ENCODE peak calls at places on chromosome 18, in four cellular contexts. One of them, this sample, is unnamed. For H3K4me1, the result is how much of the 10 kb centered on the place peaks cover.

GRCh38 chr18:7492385-7492784 is 74.7 kb upstream of the PTPRM start:
- DNase-seq in cardiac muscle cell: no peak
- DNase-seq in tibial artery: no peak
- DNase-seq in mammary epithelial cell: no peak
- DNase-seq in this sample: no peak

GRCh38 chr18:63374520-63374919 is 7.5 kb upstream of the KDSR start:
- DNase-seq in cardiac muscle cell: no peak
- DNase-seq in mammary epithelial cell: no peak
- DNase-seq in tibial artery: no peak
- DNase-seq in this sample: no peak

GRCh38 chr18:47935321-47935720 is 4.9 kb upstream of the SMAD2 start:
- DNase-seq in cardiac muscle cell: no peak
- DNase-seq in tibial artery: no peak
- DNase-seq in mammary epithelial cell: no peak
- DNase-seq in this sample: no peak

GRCh38 chr18:33603434-33603833 is 25.4 kb downstream of the ASXL3 start:
- DNase-seq in tibial artery: no peak
- DNase-seq in mammary epithelial cell: no peak
- DNase-seq in cardiac muscle cell: no peak
- DNase-seq in this sample: no peak

GRCh38 chr18:6795307-6795706 is 65.8 kb downstream of the ARHGAP28 start:
- DNase-seq in cardiac muscle cell: no peak
- DNase-seq in mammary epithelial cell: no peak
- DNase-seq in tibial artery: no peak
- DNase-seq in this sample: no peak

GRCh38 chr18:35376393-35376741 is 770 bp downstream of the ZNF396 start:
- DNase-seq in mammary epithelial cell: no peak
- DNase-seq in tibial artery: no peak
- DNase-seq in cardiac muscle cell: no peak
- DNase-seq in this sample: peak

GRCh38 chr18:8948471-8949149 is 153.9 kb upstream of the NDUFV2 start:
- DNase-seq in cardiac muscle cell: no peak
- DNase-seq in mammary epithelial cell: peak
- DNase-seq in tibial artery: no peak
- DNase-seq in this sample: no peak

GRCh38 chr18:2913398-2914005 is 66.7 kb downstream of the EMILIN2 start:
- DNase-seq in mammary epithelial cell: no peak
- DNase-seq in cardiac muscle cell: no peak
- DNase-seq in tibial artery: no peak
- DNase-seq in this sample: no peak

GRCh38 chr18:37452015-37452414 is 113.6 kb downstream of the CELF4 start:
- DNase-seq in tibial artery: no peak
- DNase-seq in cardiac muscle cell: no peak
- DNase-seq in mammary epithelial cell: no peak
- DNase-seq in this sample: no peak

GRCh38 chr18:6747646-6748045 is 18.1 kb downstream of the ARHGAP28 start:
- DNase-seq in mammary epithelial cell: peak
- DNase-seq in cardiac muscle cell: no peak
- DNase-seq in tibial artery: no peak
- DNase-seq in this sample: no peak

GRCh38 chr18:48838921-48839818 is 111.6 kb downstream of the SMAD7 start:
- DNase-seq in mammary epithelial cell: peak
- DNase-seq in tibial artery: no peak
- DNase-seq in cardiac muscle cell: no peak
- DNase-seq in this sample: peak

GRCh38 chr18:9017170-9017899 is 85.2 kb upstream of the NDUFV2 start:
- DNase-seq in mammary epithelial cell: peak
- DNase-seq in tibial artery: peak
- DNase-seq in cardiac muscle cell: no peak
- DNase-seq in this sample: peak

GRCh38 chr18:1848716-1849115 is 722.6 kb downstream of the METTL4 start:
- DNase-seq in cardiac muscle cell: no peak
- DNase-seq in mammary epithelial cell: peak
- DNase-seq in tibial artery: no peak
- DNase-seq in this sample: no peak

GRCh38 chr18:23136326-23137092 is 1.2 kb downstream of the CABLES1 start:
- DNase-seq in tibial artery: peak
- DNase-seq in mammary epithelial cell: peak
- DNase-seq in cardiac muscle cell: peak
- DNase-seq in this sample: peak

GRCh38 chr18:63883617-63884016 is 3.9 kb upstream of the SERPINB2 start:
- DNase-seq in tibial artery: no peak
- DNase-seq in mammary epithelial cell: peak
- DNase-seq in cardiac muscle cell: no peak
- DNase-seq in this sample: no peak

GRCh38 chr18:23115683-23116096 is 19.6 kb upstream of the CABLES1 start:
- DNase-seq in mammary epithelial cell: peak
- DNase-seq in tibial artery: no peak
- DNase-seq in cardiac muscle cell: no peak
- DNase-seq in this sample: no peak

GRCh38 chr18:28469946-28470345 is 293.0 kb upstream of the CDH2 start:
- DNase-seq in tibial artery: no peak
- DNase-seq in cardiac muscle cell: no peak
- DNase-seq in mammary epithelial cell: peak
- DNase-seq in this sample: no peak

GRCh38 chr18:47595816-47596501 is 334.5 kb downstream of the SMAD2 start:
- DNase-seq in tibial artery: no peak
- DNase-seq in cardiac muscle cell: peak
- DNase-seq in mammary epithelial cell: no peak
- DNase-seq in this sample: no peak

GRCh38 chr18:8426401-8426800 is 182.8 kb upstream of the RAB12 start:
- DNase-seq in mammary epithelial cell: no peak
- DNase-seq in cardiac muscle cell: peak
- DNase-seq in tibial artery: no peak
- DNase-seq in this sample: no peak

GRCh38 chr18:55119434-55119833 is 160.2 kb upstream of the CCDC68 start:
- DNase-seq in cardiac muscle cell: no peak
- DNase-seq in tibial artery: no peak
- DNase-seq in mammary epithelial cell: no peak
- DNase-seq in this sample: no peak

GRCh38 chr18:60053747-60054304 is 154.0 kb downstream of the PMAIP1 start:
- DNase-seq in tibial artery: no peak
- DNase-seq in cardiac muscle cell: peak
- DNase-seq in mammary epithelial cell: peak
- DNase-seq in this sample: no peak

GRCh38 chr18:46332956-46333355 is 228.8 kb downstream of the HAUS1 start:
- DNase-seq in tibial artery: no peak
- DNase-seq in mammary epithelial cell: no peak
- DNase-seq in cardiac muscle cell: no peak
- DNase-seq in this sample: peak

GRCh38 chr18:57585421-57585820 is 1.1 kb downstream of the FECH start:
- DNase-seq in mammary epithelial cell: peak
- DNase-seq in tibial artery: no peak
- DNase-seq in cardiac muscle cell: no peak
- DNase-seq in this sample: no peak

GRCh38 chr18:47100214-47100831 is 50.0 kb downstream of the HDHD2 start:
- DNase-seq in cardiac muscle cell: peak
- DNase-seq in tibial artery: peak
- DNase-seq in mammary epithelial cell: peak
- DNase-seq in this sample: no peak

GRCh38 chr18:34978953-34979608 is 62.1 kb upstream of the MAPRE2 start:
- DNase-seq in cardiac muscle cell: peak
- DNase-seq in tibial artery: peak
- DNase-seq in mammary epithelial cell: peak
- DNase-seq in this sample: peak

GRCh38 chr18:49565656-49566055 is 3.8 kb downstream of the LIPG start:
- DNase-seq in tibial artery: no peak
- DNase-seq in mammary epithelial cell: no peak
- DNase-seq in cardiac muscle cell: no peak
- DNase-seq in this sample: no peak

GRCh38 chr18:74524097-74524496 is 10.2 kb upstream of the CNDP1 start:
- DNase-seq in tibial artery: no peak
- DNase-seq in cardiac muscle cell: no peak
- DNase-seq in mammary epithelial cell: no peak
- DNase-seq in this sample: peak

GRCh38 chr18:48708807-48709206 is 170.0 kb downstream of the CTIF start:
- DNase-seq in mammary epithelial cell: no peak
- DNase-seq in tibial artery: no peak
- DNase-seq in cardiac muscle cell: no peak
- DNase-seq in this sample: no peak

GRCh38 chr18:32550958-32551357 is 80.3 kb upstream of the GAREM1 start:
- DNase-seq in mammary epithelial cell: no peak
- DNase-seq in tibial artery: no peak
- DNase-seq in cardiac muscle cell: peak
- DNase-seq in this sample: no peak

GRCh38 chr18:58838946-58839345 is 25.7 kb upstream of the ZNF532 start:
- DNase-seq in cardiac muscle cell: no peak
- DNase-seq in mammary epithelial cell: no peak
- DNase-seq in tibial artery: no peak
- DNase-seq in this sample: no peak

GRCh38 chr18:50644807-50645206 is 84.9 kb downstream of the MAPK4 start:
- DNase-seq in mammary epithelial cell: no peak
- DNase-seq in cardiac muscle cell: peak
- DNase-seq in tibial artery: no peak
- DNase-seq in this sample: no peak

GRCh38 chr18:24398515-24398914 is 891 bp upstream of the OSBPL1A start:
- DNase-seq in cardiac muscle cell: no peak
- DNase-seq in tibial artery: no peak
- DNase-seq in mammary epithelial cell: peak
- DNase-seq in this sample: no peak

GRCh38 chr18:63376493-63377053 is 9.6 kb upstream of the KDSR start:
- DNase-seq in cardiac muscle cell: no peak
- DNase-seq in mammary epithelial cell: peak
- DNase-seq in tibial artery: no peak
- DNase-seq in this sample: no peak

DNA sequence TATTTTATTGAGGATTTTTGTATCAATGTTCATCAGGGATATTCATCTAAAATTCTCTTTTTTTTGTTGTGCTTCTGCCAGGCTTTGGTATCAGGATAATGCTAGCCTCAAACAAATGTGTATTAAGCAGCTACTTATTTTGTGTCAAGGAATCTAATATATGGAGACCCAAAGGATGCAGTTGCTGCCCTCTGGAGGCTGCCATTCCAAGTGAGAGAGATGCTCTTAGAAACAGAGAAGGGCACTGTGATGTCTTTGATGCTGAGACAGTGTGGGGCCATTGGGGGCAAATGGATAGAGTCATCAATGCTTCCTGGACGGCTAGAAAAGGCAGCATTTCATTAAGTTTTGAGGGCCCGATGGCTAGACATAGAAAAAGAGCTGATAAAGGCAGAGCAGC is 292.6 kb downstream of the SETBP1 start:
- DNase-seq in tibial artery: no peak
- DNase-seq in mammary epithelial cell: no peak
- DNase-seq in cardiac muscle cell: no peak
- DNase-seq in this sample: no peak
- TF ChIP-seq CTCF in tibial artery: no peak
- TF ChIP-seq CTCF in mammary epithelial cell: peak
- TF ChIP-seq CTCF in cardiac muscle cell: peak
- TF ChIP-seq CTCF in this sample: no peak

GRCh38 chr18:11488175-11488574 is 121.2 kb upstream of the SLC35G4 start:
- DNase-seq in cardiac muscle cell: no peak
- DNase-seq in tibial artery: no peak
- DNase-seq in mammary epithelial cell: peak
- DNase-seq in this sample: no peak
- H3K27ac ChIP-seq in cardiac muscle cell: no peak
- H3K27ac ChIP-seq in tibial artery: no peak
- H3K27ac ChIP-seq in mammary epithelial cell: no peak
- H3K27ac ChIP-seq in this sample: no peak

GRCh38 chr18:79523221-79523737 is 127.5 kb downstream of the NFATC1 start:
- DNase-seq in mammary epithelial cell: no peak
- DNase-seq in tibial artery: no peak
- DNase-seq in cardiac muscle cell: no peak
- DNase-seq in this sample: peak
- H3K4me1 ChIP-seq in mammary epithelial cell: under half
- H3K4me1 ChIP-seq in tibial artery: under half
- H3K4me1 ChIP-seq in cardiac muscle cell: under half
- H3K4me1 ChIP-seq in this sample: under half

GRCh38 chr18:13302611-13303267 is 84.2 kb downstream of the LDLRAD4 start:
- DNase-seq in tibial artery: no peak
- DNase-seq in mammary epithelial cell: no peak
- DNase-seq in cardiac muscle cell: no peak
- DNase-seq in this sample: no peak
- TF ChIP-seq CTCF in tibial artery: no peak
- TF ChIP-seq CTCF in mammary epithelial cell: no peak
- TF ChIP-seq CTCF in cardiac muscle cell: no peak
- TF ChIP-seq CTCF in this sample: no peak

DNA sequence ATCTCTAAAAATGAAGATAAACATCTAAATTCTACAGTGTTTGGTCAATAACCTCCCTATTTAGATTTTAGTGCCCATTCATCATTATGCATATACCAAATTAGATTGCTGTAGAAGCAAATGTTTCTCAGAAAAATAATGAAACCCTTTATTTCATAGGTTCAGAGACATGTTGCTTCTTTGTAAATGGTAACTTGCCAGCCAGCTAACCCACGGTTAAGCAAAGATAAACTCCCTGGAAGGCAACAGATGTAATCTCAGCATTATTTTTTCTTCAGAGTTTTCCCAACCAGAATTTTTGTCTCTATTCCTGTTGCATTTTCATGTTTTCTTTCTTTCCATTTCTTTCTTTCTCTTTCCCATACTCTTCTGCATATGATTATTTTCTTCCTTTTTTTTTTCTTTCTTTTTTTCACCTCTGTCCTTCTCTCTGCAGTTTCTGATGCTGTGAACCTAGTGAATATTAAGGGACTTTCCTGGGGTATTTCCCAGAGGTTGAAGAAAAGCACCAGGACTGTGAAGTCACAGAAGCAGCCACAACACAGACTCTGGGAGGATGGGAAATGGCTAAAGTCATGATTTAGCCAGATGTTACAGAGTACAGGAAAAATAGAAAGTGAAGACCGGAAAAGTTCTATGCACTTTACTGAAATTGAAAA is 50.0 kb upstream of the DSG1 start:
- DNase-seq in mammary epithelial cell: peak
- DNase-seq in tibial artery: no peak
- DNase-seq in cardiac muscle cell: no peak
- DNase-seq in this sample: no peak
- H3K27ac ChIP-seq in mammary epithelial cell: no peak
- H3K27ac ChIP-seq in tibial artery: no peak
- H3K27ac ChIP-seq in cardiac muscle cell: no peak
- H3K27ac ChIP-seq in this sample: no peak